ENCODE peak calls at places on chromosomes 6 and 20, in four cellular contexts. G is Daoy; C is transverse colon; L is naive thymus-derived CD8-positive, alpha-beta T cell. R is an unnamed sample.

GRCh38 chr6:75748743-75749538 is at the start of gene MYO6:
- DNase-seq in G (peak; percentile 82), L (peak; percentile 38), C (peak; percentile 85), R (no peak)

GRCh38 chr20:11274137-11274536 is 600.3 kb upstream of the JAG1 start:
- DNase-seq in G (peak; percentile 80), L (no peak), C (no peak), R (peak; percentile 73)

GRCh38 chr6:129191275-129191674 is 308.3 kb downstream of the LAMA2 start:
- DNase-seq in L (no peak), C (no peak), G (no peak), R (no peak)

GRCh38 chr20:47050996-47051395 is 156.4 kb downstream of the EYA2 start:
- DNase-seq in L (no peak), C (no peak), G (no peak), R (no peak)

GRCh38 chr20:31835977-31836852 is 9.2 kb downstream of the FOXS1 start:
- DNase-seq in L (no peak), C (peak; percentile 71), G (peak; percentile 97), R (peak; percentile 94)

GRCh38 chr20:53224851-53225250 is 252.7 kb downstream of the TSHZ2 start:
- DNase-seq in L (no peak), G (no peak), C (no peak), R (no peak)

GRCh38 chr20:39645130-39645529 is 683.0 kb downstream of the DHX35 start:
- DNase-seq in G (no peak), C (no peak), L (no peak), R (no peak)

GRCh38 chr6:56357616-56358373 is 110.4 kb upstream of the COL21A1 start:
- DNase-seq in G (peak; percentile 55), L (no peak), C (no peak), R (no peak)

GRCh38 chr6:22068561-22069346 is 228.1 kb downstream of the PRL start:
- DNase-seq in L (no peak), C (no peak), G (no peak), R (no peak)

GRCh38 chr6:41696788-41697187 is 38.6 kb downstream of the TFEB start:
- DNase-seq in G (no peak), C (no peak), L (no peak), R (no peak)

GRCh38 chr6:25054469-25054868 is 118.7 kb upstream of the RIPOR2 start:
- DNase-seq in G (peak; percentile 28), L (no peak), C (no peak), R (no peak)

GRCh38 chr20:47263502-47264084 is 92.9 kb downstream of the ZMYND8 start:
- DNase-seq in C (no peak), G (no peak), L (no peak), R (no peak)

GRCh38 chr6:24755284-24755683 is 19.5 kb upstream of the GMNN start:
- DNase-seq in C (no peak), G (no peak), L (no peak), R (no peak)

GRCh38 chr20:31704225-31705119 is 18.2 kb downstream of the BCL2L1 start:
- DNase-seq in L (no peak), G (peak; percentile 94), C (peak; percentile 87), R (peak; percentile 51)

R was measured in H4.